ENCODE peak calls at places on chromosomes 3 and 15, in four cellular contexts. Y is IMR-90, N is A549, G is neuronal stem cell. F is an unnamed sample.
A peak's percentile ranks its signal among the peaks of the same experiment; 100 is the strongest.

GRCh38 chr3:141152801-141153678 is 78.6 kb upstream of the PXYLP1 start:
- DNase-seq in N (no peak), Y (no peak), G (no peak), F (no peak)

GRCh38 chr3:184259878-184260570 is 1.3 kb downstream of the CAMK2N2 start:
- DNase-seq in N (peak; percentile 62), Y (peak; percentile 17), G (peak; percentile 54), F (peak; percentile 50)

GRCh38 chr3:11764931-11765363 is 81.7 kb downstream of the TAMM41 start:
- DNase-seq in N (no peak), G (no peak), Y (peak; percentile 84), F (peak; percentile 82)

GRCh38 chr3:183966361-183966791 is 51.3 kb downstream of the ABCC5 start:
- DNase-seq in N (no peak), Y (no peak), G (no peak), F (peak; percentile 83)

GRCh38 chr3:110731148-110731547 is 340.5 kb upstream of the NECTIN3 start:
- DNase-seq in Y (no peak), N (no peak), G (no peak), F (no peak)

GRCh38 chr3:127038476-127038875 is 55.6 kb downstream of the PLXNA1 start:
- DNase-seq in Y (no peak), G (no peak), N (no peak), F (no peak)

GRCh38 chr15:42151736-42152135 is 4.7 kb downstream of the PLA2G4F start:
- DNase-seq in G (no peak), Y (no peak), N (no peak), F (no peak)

GRCh38 chr3:14517601-14518431 is 22.3 kb downstream of the GRIP2 start:
- DNase-seq in Y (no peak), G (no peak), N (no peak), F (no peak)

GRCh38 chr3:194323785-194324735 is 27.1 kb downstream of the CPN2 start:
- DNase-seq in Y (peak; percentile 48), G (no peak), N (peak; percentile 74), F (peak; percentile 60)

GRCh38 chr3:72157782-72158638 is 373.1 kb upstream of the PROK2 start:
- DNase-seq in Y (no peak), N (no peak), G (no peak), F (no peak)
- H3K4me2 ChIP-seq in Y (no peak overlapping the region), N (no peak overlapping the region), G (no peak overlapping the region), F (no peak overlapping the region)

DNA sequence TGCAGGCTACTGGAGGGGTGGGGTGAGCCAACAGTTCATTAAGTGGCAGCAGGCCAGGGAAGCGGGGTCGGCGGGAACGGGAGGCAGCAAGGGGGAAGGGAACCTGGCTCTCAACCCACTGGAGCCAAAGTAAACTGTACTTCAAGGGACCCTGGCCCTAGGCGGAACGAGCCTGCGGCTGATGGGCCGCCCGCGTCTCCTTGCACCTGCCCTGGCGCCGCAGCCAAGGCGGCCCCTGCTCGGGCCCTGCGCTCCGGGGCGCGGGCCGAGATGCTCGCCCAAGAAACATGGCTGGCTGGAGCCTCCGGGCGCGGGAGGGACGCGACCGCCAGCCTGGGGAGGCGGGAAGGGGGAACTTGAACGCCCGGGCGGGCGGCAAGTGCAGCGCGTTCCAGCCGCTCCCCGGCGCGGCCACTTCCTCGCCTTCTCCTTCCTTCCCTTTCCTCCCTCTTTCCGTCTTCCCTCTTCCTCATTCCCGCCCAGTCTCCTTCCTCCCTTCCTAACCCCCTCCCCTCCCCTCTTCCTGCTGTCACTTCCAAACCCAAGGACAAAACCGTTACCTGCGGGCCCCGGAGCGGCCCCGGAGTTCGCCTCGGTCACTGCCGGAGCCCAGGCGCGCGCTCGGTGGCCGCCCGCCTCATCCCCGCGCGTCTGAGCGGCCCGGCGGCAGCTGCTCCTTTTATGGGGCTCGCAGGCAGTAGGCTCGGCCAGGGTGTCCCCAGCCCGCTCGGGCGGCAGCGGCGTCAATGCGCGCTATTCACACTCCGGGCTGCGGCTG is 489.7 kb downstream of the MAGI1 start:
- DNase-seq in N (no peak), G (peak; percentile 44), Y (no peak), F (no peak)
- H3K4me2 ChIP-seq in N (peak overlapping the region; percentile 17), G (peak overlapping the region; percentile 94), Y (peak overlapping the region; percentile 86), F (no peak overlapping the region)

GRCh38 chr3:101646726-101647125 is 30.2 kb downstream of the ZBTB11 start:
- DNase-seq in Y (peak; percentile 16), G (no peak), N (no peak), F (no peak)

GRCh38 chr3:101640256-101640655 is 36.7 kb downstream of the ZBTB11 start:
- DNase-seq in G (no peak), N (no peak), Y (no peak), F (no peak)

GRCh38 chr3:101642441-101642840 is 34.5 kb downstream of the ZBTB11 start:
- DNase-seq in Y (no peak), G (no peak), N (no peak), F (no peak)

GRCh38 chr3:101643861-101644613 is 32.9 kb downstream of the ZBTB11 start:
- DNase-seq in Y (peak; percentile 84), G (no peak), N (no peak), F (peak; percentile 53)

GRCh38 chr3:101643009-101643844 is 33.7 kb downstream of the ZBTB11 start:
- DNase-seq in G (no peak), N (no peak), Y (no peak), F (no peak)
- H3K4me2 ChIP-seq in G (no peak overlapping the region), N (no peak overlapping the region), Y (no peak overlapping the region), F (no peak overlapping the region)

DNA sequence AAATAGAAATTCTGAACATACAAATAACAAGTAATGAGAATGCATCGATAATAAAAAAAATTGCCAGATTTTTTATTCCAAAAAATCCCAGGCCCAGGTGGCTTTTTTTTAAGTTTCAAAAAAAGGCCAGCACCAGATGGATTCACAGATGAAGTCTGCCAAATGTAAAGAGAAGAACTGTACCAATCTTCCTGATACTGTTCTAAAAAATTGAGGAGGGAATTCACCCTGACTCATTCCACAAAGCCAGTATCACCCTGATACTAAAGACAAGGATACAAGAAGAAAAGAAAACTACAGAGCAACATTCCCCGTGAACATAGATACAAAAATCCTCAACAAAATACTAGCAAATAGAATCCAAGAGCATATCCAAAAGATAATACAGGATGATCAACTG is 43.9 kb upstream of the XCR1 start:
- DNase-seq in Y (no peak), G (no peak), N (no peak), F (no peak)
- H3K4me2 ChIP-seq in Y (no peak overlapping the region), G (no peak overlapping the region), N (no peak overlapping the region), F (no peak overlapping the region)

DNA sequence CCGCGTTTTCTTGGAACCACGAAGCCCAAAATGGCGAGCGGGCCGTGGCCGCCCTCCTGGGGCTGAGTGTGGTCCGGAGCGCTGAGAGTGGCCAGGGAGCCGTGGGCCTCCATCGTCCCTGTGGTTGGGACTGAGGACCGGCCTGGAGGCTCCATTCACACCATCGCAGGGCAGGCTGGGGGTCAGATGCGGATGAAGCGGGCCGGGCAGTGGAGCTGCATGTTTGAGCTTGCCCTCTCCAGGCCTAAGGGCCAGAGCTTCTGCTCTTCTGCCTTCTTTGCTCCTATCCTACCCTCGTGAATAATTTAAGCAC is 44.8 kb upstream of the POLG start:
- DNase-seq in G (no peak), Y (no peak), N (no peak), F (no peak)
- H3K4me2 ChIP-seq in G (peak overlapping the region; percentile 44), Y (no peak overlapping the region), N (no peak overlapping the region), F (peak overlapping the region; percentile 58)

GRCh38 chr3:4814904-4815574 is 164.2 kb upstream of the BHLHE40 start:
- DNase-seq in N (no peak), Y (no peak), G (no peak), F (no peak)
- H3K4me2 ChIP-seq in N (no peak overlapping the region), Y (no peak overlapping the region), G (no peak overlapping the region), F (no peak overlapping the region)

DNA sequence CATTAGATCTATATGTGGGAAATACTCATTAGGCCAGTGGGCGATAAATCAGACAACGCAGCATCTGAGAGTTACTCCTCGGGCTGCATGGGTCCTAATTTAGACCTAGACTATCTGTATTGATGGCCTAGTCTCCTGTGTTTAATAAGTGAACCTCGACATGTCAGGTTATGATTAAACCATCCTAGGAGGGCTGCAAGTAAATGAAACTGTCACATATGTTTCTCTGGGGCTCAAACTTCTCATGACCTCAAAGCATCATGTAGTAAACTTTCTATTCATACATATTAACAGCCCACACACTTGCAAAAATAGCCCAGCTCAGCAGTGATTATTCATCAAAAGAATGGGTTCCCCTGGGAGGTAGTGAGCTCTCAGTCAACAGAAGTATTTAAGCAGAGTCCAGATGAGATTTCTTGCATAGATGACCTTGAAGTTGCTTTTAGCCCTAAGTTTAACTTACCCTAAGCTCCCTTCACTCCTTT is 51.6 kb downstream of the RAB11A start:
- DNase-seq in G (no peak), N (no peak), Y (no peak), F (no peak)
- H3K4me2 ChIP-seq in G (no peak overlapping the region), N (no peak overlapping the region), Y (no peak overlapping the region), F (no peak overlapping the region)